ENCODE peak calls at places on chromosome 2, in four cellular contexts. H is GM23338, B is HepG2, A is K562. J is an unnamed sample.

GRCh38 chr2:16621348-16621747 is 44.3 kb downstream of the CYRIA start:
- DNase-seq in H (no peak), B (no peak), A (no peak), J (no peak)

GRCh38 chr2:161158882-161159281 is 1.3 kb upstream of the TANK start:
- DNase-seq in H (no peak), B (no peak), A (no peak), J (no peak)

GRCh38 chr2:216348909-216349308 is 23.4 kb downstream of the MARCHF4 start:
- DNase-seq in H (no peak), B (no peak), A (no peak), J (no peak)

GRCh38 chr2:53913721-53914120 is 54.0 kb upstream of the GPR75 start:
- DNase-seq in H (no peak), B (no peak), A (no peak), J (peak)

GRCh38 chr2:214489702-214490101 is 78.8 kb downstream of the VWC2L start:
- DNase-seq in H (no peak), B (no peak), A (no peak), J (no peak)

GRCh38 chr2:37781028-37781427 is 109.6 kb upstream of the CDC42EP3 start:
- DNase-seq in H (no peak), B (no peak), A (no peak), J (no peak)

GRCh38 chr2:43717323-43717722 is 41.1 kb upstream of the C1GALT1C1L start:
- DNase-seq in H (no peak), B (no peak), A (no peak), J (no peak)

GRCh38 chr2:155630760-155631159 is 701.8 kb downstream of the NR4A2 start:
- DNase-seq in H (no peak), B (no peak), A (no peak), J (no peak)

GRCh38 chr2:211985393-211985792 is 553.2 kb downstream of the ERBB4 start:
- DNase-seq in H (no peak), B (no peak), A (no peak), J (no peak)

GRCh38 chr2:127208313-127208712 is 11.8 kb downstream of the CYP27C1 start:
- DNase-seq in H (peak), B (no peak), A (no peak), J (no peak)

GRCh38 chr2:53744395-53745065 is 23.1 kb upstream of the CHAC2 start:
- DNase-seq in H (no peak), B (no peak), A (no peak), J (no peak)

GRCh38 chr2:175205523-175205922 is 24.0 kb upstream of the ATP5MC3 start:
- DNase-seq in H (no peak), B (no peak), A (no peak), J (no peak)

DNA sequence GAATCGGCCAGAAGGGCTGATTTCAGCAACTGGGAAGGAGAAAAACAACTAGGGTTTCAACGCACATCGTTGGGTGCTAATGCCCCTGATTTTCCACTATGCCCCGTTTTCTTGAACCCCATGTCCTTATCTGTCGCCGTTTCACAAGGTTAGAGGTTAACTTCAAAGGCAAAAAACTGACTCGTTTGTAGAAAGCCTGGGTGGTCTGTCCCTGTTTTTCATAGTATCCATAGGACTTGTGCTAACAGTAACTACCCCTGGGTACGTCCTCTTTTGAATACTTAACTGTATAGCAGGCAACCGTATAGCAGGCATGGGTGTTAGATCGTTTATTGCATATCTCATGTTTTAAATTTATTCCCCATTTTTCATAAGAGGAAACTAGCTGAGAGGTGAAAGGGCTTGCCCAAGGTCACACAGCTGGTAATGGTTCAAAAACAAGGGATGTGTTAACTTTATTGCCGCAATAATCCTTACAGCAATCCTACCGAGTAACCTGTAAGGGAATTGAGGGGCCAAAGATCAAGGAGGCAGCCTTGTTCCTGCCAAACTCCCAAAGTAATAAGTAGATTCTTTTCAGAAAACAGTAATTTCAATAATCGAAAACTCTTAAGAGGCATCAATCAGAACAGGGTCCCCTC is 897 bp upstream of the MGAT4A start:
- DNase-seq in H (peak), B (peak), A (no peak), J (no peak)
- TF ChIP-seq EZH2 in H (peak), B (no peak), A (no peak), J (no peak)

GRCh38 chr2:19238440-19238839 is 120.0 kb downstream of the OSR1 start:
- DNase-seq in H (no peak), B (no peak), A (no peak), J (no peak)

GRCh38 chr2:19232312-19232711 is 126.1 kb downstream of the OSR1 start:
- DNase-seq in H (no peak), B (peak), A (no peak), J (no peak)

GRCh38 chr2:19231625-19232024 is 126.8 kb downstream of the OSR1 start:
- DNase-seq in H (no peak), B (no peak), A (no peak), J (no peak)

DNA sequence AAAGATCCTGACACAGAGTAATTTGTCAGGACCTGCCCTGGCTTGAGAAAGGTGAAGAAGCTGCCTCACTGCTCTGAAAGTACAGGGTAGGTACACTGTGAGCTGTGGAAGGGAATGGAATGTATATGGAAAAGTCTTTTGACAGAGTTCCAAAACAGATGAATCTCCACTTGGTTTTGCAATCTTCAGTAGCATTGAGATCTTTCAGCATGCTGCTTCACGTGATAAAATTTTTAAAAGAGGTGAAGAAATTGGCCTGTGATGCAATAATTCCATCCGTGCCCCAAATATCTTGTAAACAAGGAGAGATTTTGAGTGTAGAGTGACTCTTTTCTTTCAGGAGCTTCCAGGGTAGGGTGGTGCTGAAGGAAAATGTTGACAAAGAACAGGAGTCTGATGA is 123.1 kb downstream of the OSR1 start:
- DNase-seq in H (no peak), B (no peak), A (no peak), J (no peak)
- TF ChIP-seq JUNB in H (no peak), B (no peak), A (no peak), J (no peak)

GRCh38 chr2:287471-287885 is 413 bp downstream of the ALKAL2 start:
- DNase-seq in H (peak), B (no peak), A (no peak), J (no peak)

GRCh38 chr2:288743-289361 is 961 bp upstream of the ALKAL2 start:
- DNase-seq in H (peak), B (no peak), A (no peak), J (no peak)

GRCh38 chr2:288002-288742 is at the start of gene ALKAL2:
- DNase-seq in H (peak), B (no peak), A (no peak), J (no peak)

GRCh38 chr2:290090-290722 is 2.3 kb upstream of the ALKAL2 start:
- DNase-seq in H (peak), B (peak), A (peak), J (no peak)

GRCh38 chr2:289362-290089 is 1.6 kb upstream of the ALKAL2 start:
- DNase-seq in H (peak), B (no peak), A (peak), J (no peak)
- TF ChIP-seq EZH2 in H (peak), B (peak), A (no peak), J (no peak)

DNA sequence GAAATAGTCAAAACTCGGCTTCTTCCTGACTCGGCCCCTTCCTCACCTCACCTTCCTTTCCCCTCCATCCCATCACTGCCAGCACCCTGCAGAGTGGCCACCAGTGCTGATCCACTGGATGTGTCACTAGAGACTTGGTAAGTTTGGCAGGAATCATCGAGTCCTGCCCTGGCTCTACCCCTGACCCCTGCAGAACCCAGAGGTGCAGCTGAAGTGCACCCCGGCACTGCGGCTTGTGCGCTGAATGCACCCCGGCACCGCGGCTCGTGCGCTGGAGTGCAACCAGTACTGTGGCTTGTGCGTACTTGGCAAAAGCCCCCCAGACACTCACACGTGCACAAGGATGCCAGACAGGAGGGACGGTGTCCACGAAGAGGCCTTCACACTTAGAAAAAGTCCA is 206.5 kb downstream of the SNTG2 start:
- DNase-seq in H (no peak), B (no peak), A (no peak), J (no peak)
- TF ChIP-seq JUNB in H (no peak), B (no peak), A (no peak), J (no peak)

J was measured in GM12878.